ENCODE peak calls at places on chromosomes 7 and 10, in seven cellular contexts. J, T, W, X, Q, L and B are unnamed samples.

GRCh38 chr10:86221442-86222335 is 144.9 kb downstream of the GRID1 start:
- DNase-seq in J (no peak), T (no peak), W (no peak), X (no peak), Q (no peak), L (no peak), B (no peak)

GRCh38 chr10:35765039-35765662 is 123.1 kb upstream of the FZD8 start:
- DNase-seq in J (peak; percentile 11), T (no peak), W (no peak), X (no peak), Q (no peak), L (no peak), B (no peak)

GRCh38 chr7:126574276-126574675 is 678.5 kb downstream of the GRM8 start:
- DNase-seq in J (no peak), T (no peak), W (no peak), X (no peak), Q (no peak), L (no peak), B (peak; percentile 26)

GRCh38 chr7:155203059-155203881 is 94.4 kb upstream of the INSIG1 start:
- DNase-seq in J (no peak), T (no peak), W (no peak), X (no peak), Q (no peak), L (no peak), B (no peak)

GRCh38 chr10:103739039-103739764 is 116.2 kb downstream of the SH3PXD2A start:
- DNase-seq in J (peak; percentile 99), T (no peak), W (no peak), X (no peak), Q (peak; percentile 69), L (no peak), B (peak; percentile 99)

GRCh38 chr7:96169439-96169838 is 152.5 kb downstream of the SLC25A13 start:
- DNase-seq in J (peak; percentile 50), T (no peak), W (no peak), X (no peak), Q (no peak), L (no peak), B (no peak)

GRCh38 chr7:155776606-155777005 is 35.7 kb downstream of the SHH start:
- DNase-seq in J (no peak), T (no peak), W (no peak), X (no peak), Q (no peak), L (no peak), B (no peak)

GRCh38 chr7:132298782-132299181 is 277.5 kb downstream of the PLXNA4 start:
- DNase-seq in J (peak; percentile 46), T (no peak), W (no peak), X (no peak), Q (no peak), L (no peak), B (peak; percentile 86)

GRCh38 chr10:121338206-121338991 is 259.8 kb downstream of the FGFR2 start:
- DNase-seq in J (no peak), T (no peak), W (no peak), X (no peak), Q (no peak), L (no peak), B (no peak)

GRCh38 chr10:91838199-91838598 is 40.0 kb downstream of the TNKS2 start:
- DNase-seq in J (no peak), T (no peak), W (no peak), X (no peak), Q (no peak), L (no peak), B (no peak)

GRCh38 chr7:75951506-75951905 is 36.6 kb downstream of the POR start:
- DNase-seq in J (peak; percentile 83), T (peak; percentile 51), W (no peak), X (no peak), Q (no peak), L (no peak), B (peak; percentile 54)

GRCh38 chr10:110775022-110775379 is 96.7 kb upstream of the PDCD4 start:
- DNase-seq in J (no peak), T (no peak), W (no peak), X (no peak), Q (no peak), L (no peak), B (no peak)

GRCh38 chr10:132634241-132634946 is 96.8 kb downstream of the INPP5A start:
- DNase-seq in J (no peak), T (no peak), W (no peak), X (no peak), Q (no peak), L (no peak), B (no peak)

GRCh38 chr7:33459340-33459751 is 330.0 kb downstream of the BBS9 start:
- DNase-seq in J (peak; percentile 65), T (no peak), W (no peak), X (peak; percentile 7), Q (no peak), L (no peak), B (peak; percentile 66)

GRCh38 chr10:17669185-17669872 is 25.4 kb downstream of the STAM start:
- DNase-seq in J (no peak), T (no peak), W (peak; percentile 49), X (no peak), Q (no peak), L (no peak), B (no peak)

GRCh38 chr10:79381804-79382221 is 34.5 kb downstream of the PPIF start:
- DNase-seq in J (peak; percentile 96), T (no peak), W (no peak), X (peak; percentile 48), Q (peak; percentile 89), L (peak; percentile 71), B (peak; percentile 80)

GRCh38 chr10:96828609-96829008 is 3.5 kb upstream of the LCOR start:
- DNase-seq in J (no peak), T (no peak), W (no peak), X (no peak), Q (no peak), L (no peak), B (no peak)

GRCh38 chr7:149414745-149415390 is 46.0 kb downstream of the ZNF777 start:
- DNase-seq in J (peak; percentile 38), T (peak; percentile 37), W (peak; percentile 67), X (peak; percentile 66), Q (peak; percentile 52), L (peak; percentile 82), B (no peak)

GRCh38 chr7:128879939-128880746 is 17.5 kb downstream of the ATP6V1F start:
- DNase-seq in J (peak; percentile 74), T (no peak), W (no peak), X (peak; percentile 74), Q (no peak), L (no peak), B (peak; percentile 63)

GRCh38 chr7:65221683-65222082 is 152.0 kb upstream of the ZNF92 start:
- DNase-seq in J (no peak), T (no peak), W (no peak), X (no peak), Q (no peak), L (no peak), B (no peak)

GRCh38 chr10:63197304-63198092 is 64.4 kb downstream of the NRBF2 start:
- DNase-seq in J (peak; percentile 90), T (no peak), W (no peak), X (no peak), Q (no peak), L (no peak), B (peak; percentile 35)

GRCh38 chr10:63264852-63265617 is 131.9 kb downstream of the NRBF2 start:
- DNase-seq in J (peak; percentile 59), T (no peak), W (no peak), X (no peak), Q (no peak), L (no peak), B (peak; percentile 54)

GRCh38 chr10:63166742-63167258 is 33.7 kb downstream of the NRBF2 start:
- DNase-seq in J (peak; percentile 77), T (no peak), W (no peak), X (no peak), Q (no peak), L (no peak), B (peak; percentile 65)

GRCh38 chr10:20596065-20596760 is 300.9 kb downstream of the NEBL start:
- DNase-seq in J (no peak), T (no peak), W (no peak), X (no peak), Q (no peak), L (no peak), B (no peak)

GRCh38 chr10:89552213-89552612 is 16.8 kb upstream of the SLC16A12 start:
- DNase-seq in J (no peak), T (no peak), W (no peak), X (no peak), Q (no peak), L (no peak), B (no peak)

GRCh38 chr7:54663603-54664234 is 95.3 kb downstream of the SEC61G start:
- DNase-seq in J (no peak), T (no peak), W (no peak), X (no peak), Q (no peak), L (no peak), B (no peak)

GRCh38 chr7:129208667-129209066 is 16.2 kb upstream of the AHCYL2 start:
- DNase-seq in J (no peak), T (no peak), W (no peak), X (no peak), Q (no peak), L (no peak), B (no peak)